ENCODE peak calls at places on chromosomes 11 and 22, in eight cellular contexts. X is NCI-H1092; H is stimulated activated CD4-positive, alpha-beta T cell treated with anti-CD3 and anti-CD28 coated beads, Interleukin-12 subunit alpha, Interleukin-12 subunit beta, amount 100 ng/mL, for 48 hours; V is HTR-8/SVneo; S is Daoy; E is Panc1; Y is endothelial cell; G is tibial nerve. T is an unnamed sample.

GRCh38 chr22:40612291-40612740 is 24.2 kb downstream of the MRTFA start:
- DNase-seq in G (no peak), S (peak), Y (no peak), E (no peak), H (no peak), X (no peak), V (no peak), T (no peak)

GRCh38 chr11:120248551-120249278 is 8.8 kb downstream of the POU2F3 start:
- DNase-seq in Y (no peak), G (no peak), X (no peak), V (no peak), S (peak), H (no peak), E (no peak), T (peak)

GRCh38 chr11:36271794-36272409 is 17.3 kb downstream of the COMMD9 start:
- DNase-seq in S (no peak), X (no peak), G (no peak), H (no peak), E (no peak), Y (no peak), V (no peak), T (no peak)

GRCh38 chr22:35656284-35656752 is 8.1 kb downstream of the APOL6 start:
- DNase-seq in V (no peak), Y (no peak), H (no peak), X (no peak), S (no peak), E (no peak), G (no peak), T (no peak)

GRCh38 chr22:49207008-49207775 is 620.5 kb downstream of the BRD1 start:
- DNase-seq in V (no peak), G (no peak), S (no peak), X (no peak), H (no peak), Y (no peak), E (no peak), T (no peak)

GRCh38 chr11:68002943-68003845 is 703 bp downstream of the UNC93B1 start:
- DNase-seq in X (no peak), E (no peak), H (peak), G (no peak), S (no peak), V (no peak), Y (peak), T (no peak)

GRCh38 chr11:60314607-60315321 is 12.3 kb upstream of the MS4A6E start:
- DNase-seq in E (no peak), X (no peak), V (no peak), S (no peak), H (no peak), Y (no peak), G (no peak), T (no peak)

GRCh38 chr22:49964136-49964492 is 3.5 kb downstream of the PIM3 start:
- DNase-seq in S (no peak), V (no peak), E (no peak), X (no peak), Y (no peak), G (peak), H (no peak), T (no peak)

GRCh38 chr11:93718057-93718563 is 23.2 kb downstream of the TAF1D start:
- DNase-seq in V (no peak), S (no peak), H (no peak), G (no peak), Y (peak), X (no peak), E (no peak), T (no peak)

GRCh38 chr11:8219257-8220021 is 44.2 kb downstream of the LMO1 start:
- DNase-seq in X (peak), G (no peak), H (peak), E (peak), V (peak), S (peak), Y (peak), T (no peak)

T was measured in epithelial cell of proximal tubule.